ENCODE peak calls at places on chromosomes 1 and 21, in eight cellular contexts. E, P, F, G, T, W, Q and C are unnamed samples.

GRCh38 chr21:24115141-24115540 is 1492.1 kb downstream of the MRPL39 start:
- DNase-seq in P (no peak), F (no peak), G (no peak), Q (no peak), E (no peak), T (no peak), W (no peak), C (no peak)

GRCh38 chr21:28283652-28284490 is 708.8 kb downstream of the LTN1 start:
- DNase-seq in T (no peak), Q (no peak), G (no peak), F (no peak), E (no peak), P (no peak), W (peak), C (no peak)

GRCh38 chr1:247268390-247269045 is 12.6 kb downstream of the VN1R5 start:
- DNase-seq in W (no peak), F (no peak), T (no peak), G (no peak), E (peak), Q (no peak), P (no peak), C (no peak)

GRCh38 chr1:150302907-150303306 is 9.2 kb downstream of the MRPS21 start:
- DNase-seq in F (no peak), W (no peak), E (no peak), P (no peak), G (no peak), T (no peak), Q (no peak), C (no peak)

GRCh38 chr1:69947837-69948236 is 257.5 kb downstream of the LRRC40 start:
- DNase-seq in F (no peak), W (no peak), G (no peak), Q (no peak), E (no peak), P (no peak), T (no peak), C (no peak)

GRCh38 chr1:97441966-97442365 is 478.9 kb downstream of the DPYD start:
- DNase-seq in F (no peak), G (no peak), P (no peak), T (no peak), Q (no peak), E (no peak), W (no peak), C (no peak)

GRCh38 chr1:195899762-195900352 is 708.4 kb downstream of the KCNT2 start:
- DNase-seq in W (no peak), T (no peak), P (no peak), F (no peak), G (peak), Q (no peak), E (no peak), C (peak)

GRCh38 chr1:67988066-67988465 is 62.4 kb downstream of the DIRAS3 start:
- DNase-seq in W (no peak), P (no peak), G (no peak), T (no peak), Q (no peak), E (no peak), F (no peak), C (no peak)

GRCh38 chr1:80542231-80542630 is 1258.5 kb upstream of the ADGRL2 start:
- DNase-seq in W (no peak), F (no peak), Q (no peak), T (no peak), P (no peak), G (no peak), E (no peak), C (no peak)

GRCh38 chr1:35557118-35557610 is at the start of gene KIAA0319L:
- DNase-seq in W (peak), P (peak), F (peak), G (peak), Q (peak), E (peak), T (peak), C (peak)

GRCh38 chr1:162942903-162943567 is 82.1 kb upstream of the CCDC190 start:
- DNase-seq in F (no peak), P (no peak), E (no peak), Q (no peak), G (no peak), T (no peak), W (no peak), C (no peak)

GRCh38 chr21:33915368-33916199 is at the start of gene ATP5PO:
- DNase-seq in E (peak), P (peak), T (peak), Q (peak), F (peak), G (peak), W (peak), C (peak)

GRCh38 chr1:167766538-167766937 is 44.8 kb downstream of the MPZL1 start:
- DNase-seq in E (no peak), Q (no peak), G (no peak), P (no peak), F (no peak), T (no peak), W (no peak), C (no peak)

GRCh38 chr1:247857069-247857985 is at the start of gene TRIM58:
- DNase-seq in F (no peak), T (no peak), G (peak), E (peak), P (no peak), Q (peak), W (no peak), C (peak)

GRCh38 chr1:29200905-29201594 is 19.4 kb upstream of the SRSF4 start:
- DNase-seq in F (no peak), W (no peak), P (no peak), T (no peak), E (no peak), G (no peak), Q (no peak), C (no peak)

GRCh38 chr1:172117800-172118199 is 276.5 kb downstream of the DNM3 start:
- DNase-seq in Q (no peak), P (no peak), W (no peak), G (no peak), F (no peak), E (no peak), T (no peak), C (no peak)

GRCh38 chr21:46621457-46622182 is 13.9 kb upstream of the PRMT2 start:
- DNase-seq in E (no peak), Q (no peak), T (no peak), G (no peak), F (no peak), P (no peak), W (no peak), C (no peak)

GRCh38 chr1:95582746-95583145 is 348.7 kb downstream of the RWDD3 start:
- DNase-seq in T (no peak), W (no peak), P (no peak), E (no peak), G (no peak), F (no peak), Q (no peak), C (no peak)

GRCh38 chr1:179785025-179785424 is 41.9 kb downstream of the FAM163A start:
- DNase-seq in P (no peak), E (no peak), W (no peak), G (no peak), Q (no peak), T (no peak), F (no peak), C (no peak)

GRCh38 chr1:53180226-53180625 is 16.4 kb upstream of the CPT2 start:
- DNase-seq in P (no peak), F (no peak), E (no peak), W (no peak), Q (no peak), T (no peak), G (no peak), C (no peak)

GRCh38 chr1:8397511-8397910 is 79.6 kb downstream of the SLC45A1 start:
- DNase-seq in T (no peak), P (no peak), W (no peak), G (no peak), F (no peak), E (no peak), Q (no peak), C (no peak)

GRCh38 chr21:37548521-37548981 is 182.0 kb downstream of the DYRK1A start:
- DNase-seq in E (no peak), W (no peak), P (no peak), Q (no peak), T (no peak), G (peak), F (no peak), C (peak)

GRCh38 chr1:238621405-238621804 is 730.7 kb upstream of the ZP4 start:
- DNase-seq in E (no peak), W (no peak), F (no peak), Q (no peak), G (no peak), T (no peak), P (no peak), C (no peak)

GRCh38 chr1:110326826-110327225 is 12.4 kb upstream of the RBM15 start:
- DNase-seq in Q (no peak), P (no peak), W (no peak), G (no peak), F (no peak), T (no peak), E (no peak), C (no peak)

GRCh38 chr1:34379911-34380310 is 203.2 kb downstream of the C1orf94 start:
- DNase-seq in G (no peak), Q (no peak), T (no peak), F (no peak), W (no peak), E (no peak), P (no peak), C (no peak)

GRCh38 chr21:45479691-45480675 is 62.3 kb downstream of the SLC19A1 start:
- DNase-seq in P (no peak), F (no peak), Q (no peak), G (no peak), W (no peak), T (no peak), E (no peak), C (no peak)

GRCh38 chr1:147516157-147516917 is 25.0 kb upstream of the BCL9 start:
- DNase-seq in T (no peak), Q (no peak), P (no peak), F (no peak), W (no peak), G (no peak), E (no peak), C (no peak)

GRCh38 chr1:44924835-44925464 is 61.4 kb downstream of the EIF2B3 start:
- DNase-seq in T (peak), F (no peak), P (no peak), E (no peak), Q (no peak), G (peak), W (no peak), C (peak)

GRCh38 chr21:36701912-36702621 is 3.2 kb downstream of the SIM2 start:
- DNase-seq in Q (no peak), P (no peak), T (no peak), G (no peak), F (no peak), E (no peak), W (no peak), C (no peak)

GRCh38 chr1:212461916-212462660 is 29.4 kb downstream of the NENF start:
- DNase-seq in W (no peak), P (no peak), Q (no peak), E (no peak), T (no peak), F (no peak), G (no peak), C (no peak)

GRCh38 chr1:215502081-215502480 is 65.0 kb upstream of the KCTD3 start:
- DNase-seq in Q (no peak), P (no peak), T (no peak), F (no peak), E (no peak), G (no peak), W (no peak), C (no peak)

GRCh38 chr1:55021965-55022546 is 17.3 kb upstream of the PCSK9 start:
- DNase-seq in F (peak), T (peak), Q (peak), P (no peak), G (peak), W (peak), E (peak), C (peak)

GRCh38 chr1:100539836-100540536 is 2.0 kb downstream of the GPR88 start:
- DNase-seq in Q (no peak), P (no peak), T (no peak), E (no peak), W (peak), F (no peak), G (no peak), C (peak)

GRCh38 chr1:36175137-36176095 is 19.5 kb downstream of the MAP7D1 start:
- DNase-seq in T (no peak), W (peak), G (no peak), E (peak), Q (peak), P (no peak), F (no peak), C (peak)

GRCh38 chr1:175319112-175319911 is 126.7 kb upstream of the KIAA0040 start:
- DNase-seq in G (peak), F (peak), Q (peak), E (peak), W (peak), T (peak), P (no peak), C (peak)

GRCh38 chr1:225603538-225604354 is 49.2 kb downstream of the ENAH start:
- DNase-seq in P (no peak), T (peak), G (no peak), Q (no peak), F (no peak), E (no peak), W (no peak), C (no peak)

GRCh38 chr1:44523747-44524146 is 118.7 kb downstream of the RNF220 start:
- DNase-seq in Q (no peak), W (no peak), F (no peak), P (no peak), T (no peak), G (no peak), E (no peak), C (no peak)

GRCh38 chr1:229024528-229025119 is 246.3 kb upstream of the RAB4A start:
- DNase-seq in T (peak), G (peak), E (peak), Q (no peak), F (peak), W (peak), P (no peak), C (peak)

GRCh38 chr21:45456014-45456835 is 51.3 kb downstream of the COL18A1 start:
- DNase-seq in T (no peak), W (no peak), E (no peak), Q (no peak), G (no peak), P (no peak), F (no peak), C (no peak)

GRCh38 chr1:223665592-223666312 is at the start of gene CAPN8:
- DNase-seq in F (no peak), W (peak), E (peak), G (no peak), P (no peak), Q (no peak), T (no peak), C (no peak)
- TF ChIP-seq POLR2A in F (no peak), W (peak), E (no peak), G (no peak), P (no peak), Q (no peak), T (no peak), C (no peak)

GRCh38 chr1:42923367-42924248 is 35.1 kb downstream of the SLC2A1 start:
- DNase-seq in E (no peak), Q (no peak), P (no peak), F (no peak), W (no peak), G (no peak), T (no peak), C (no peak)
- TF ChIP-seq POLR2A in E (no peak), Q (no peak), P (no peak), F (no peak), W (no peak), G (no peak), T (no peak), C (no peak)

GRCh38 chr1:77759090-77760028 is at the start of gene USP33:
- DNase-seq in P (peak), G (peak), Q (peak), E (peak), F (peak), T (peak), W (peak), C (peak)
- TF ChIP-seq POLR2A in P (no peak), G (peak), Q (peak), E (no peak), F (peak), T (peak), W (peak), C (peak)

DNA sequence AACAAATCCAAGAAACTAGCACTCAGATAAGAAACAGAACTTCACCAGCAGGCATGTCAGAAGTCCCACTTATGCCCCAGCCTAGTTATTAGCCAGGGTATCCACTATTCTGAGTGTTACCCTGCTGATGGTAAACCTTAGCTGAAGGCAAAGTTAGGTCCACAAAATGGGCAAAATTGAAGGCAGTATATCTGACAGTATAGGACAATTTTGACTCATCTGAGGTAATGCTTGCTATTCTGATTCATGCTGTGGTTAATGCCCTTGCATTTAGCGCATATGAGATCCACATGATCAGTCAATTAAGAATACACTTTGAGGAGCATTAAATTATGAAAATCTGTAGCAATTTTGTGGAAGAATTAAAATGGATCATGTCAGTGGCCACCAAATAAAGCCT is 15.1 kb downstream of the IFI44 start:
- DNase-seq in F (no peak), P (no peak), G (no peak), T (no peak), E (no peak), W (no peak), Q (no peak), C (no peak)
- TF ChIP-seq POLR2A in F (no peak), P (no peak), G (no peak), T (no peak), E (no peak), W (no peak), Q (no peak), C (no peak)

DNA sequence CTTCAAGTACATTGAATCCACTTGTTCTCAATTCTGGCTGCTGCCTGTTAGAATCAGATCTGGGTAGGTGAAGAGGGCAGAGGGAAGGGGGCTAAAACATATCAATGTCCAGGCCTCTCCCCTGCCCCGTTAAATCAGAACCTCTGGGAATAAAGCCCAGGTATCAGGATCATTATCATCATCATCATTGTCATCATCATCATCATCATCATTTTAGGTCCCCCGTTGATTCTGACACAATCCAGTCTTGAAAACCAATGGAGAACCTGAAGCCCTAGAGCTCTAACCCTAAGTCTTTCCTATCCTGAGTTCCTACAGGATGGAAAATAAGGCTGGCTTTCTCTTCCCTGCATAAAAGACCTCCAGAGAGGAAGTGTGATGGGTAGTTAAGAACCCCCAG is 93.1 kb downstream of the TAS1R2 start:
- DNase-seq in F (no peak), E (no peak), P (no peak), W (no peak), G (no peak), T (no peak), Q (no peak), C (no peak)
- TF ChIP-seq POLR2A in F (no peak), E (no peak), P (no peak), W (no peak), G (no peak), T (no peak), Q (no peak), C (no peak)

GRCh38 chr1:47644216-47644581 is 206.4 kb downstream of the FOXD2 start:
- DNase-seq in F (no peak), Q (no peak), W (no peak), G (no peak), P (no peak), E (no peak), T (no peak), C (no peak)
- TF ChIP-seq POLR2A in F (no peak), Q (no peak), W (no peak), G (no peak), P (no peak), E (no peak), T (no peak), C (no peak)

GRCh38 chr21:43866659-43867331 is 1.8 kb downstream of the AGPAT3 start:
- DNase-seq in G (peak), E (peak), P (no peak), Q (peak), W (peak), F (no peak), T (no peak), C (peak)

GRCh38 chr21:43866233-43866632 is 1.2 kb downstream of the AGPAT3 start:
- DNase-seq in G (peak), E (no peak), W (peak), Q (peak), F (peak), P (no peak), T (peak), C (peak)

GRCh38 chr21:43864806-43865470 is at the start of gene AGPAT3:
- DNase-seq in W (peak), G (peak), Q (peak), T (peak), P (no peak), E (no peak), F (no peak), C (peak)

GRCh38 chr21:43865471-43866181 is 603 bp downstream of the AGPAT3 start:
- DNase-seq in T (peak), P (no peak), W (peak), E (peak), Q (peak), G (peak), F (peak), C (peak)

GRCh38 chr21:43864313-43864805 is 664 bp upstream of the AGPAT3 start:
- DNase-seq in Q (peak), W (peak), E (peak), G (peak), P (no peak), T (peak), F (peak), C (peak)
- TF ChIP-seq POLR2A in Q (no peak), W (peak), E (no peak), G (peak), P (no peak), T (no peak), F (no peak), C (peak)

GRCh38 chr1:31955917-31956736 is 18.0 kb upstream of the PTP4A2 start:
- DNase-seq in P (peak), W (peak), Q (no peak), G (peak), T (peak), E (peak), F (peak), C (peak)
- TF ChIP-seq POLR2A in P (no peak), W (no peak), Q (peak), G (peak), T (peak), E (no peak), F (no peak), C (peak)

GRCh38 chr1:156194300-156194652 is 372 bp downstream of the SLC25A44 start:
- DNase-seq in Q (no peak), P (no peak), F (no peak), E (no peak), W (no peak), T (no peak), G (no peak), C (no peak)

GRCh38 chr1:156193208-156193487 is 756 bp upstream of the SLC25A44 start:
- DNase-seq in G (peak), Q (no peak), E (no peak), W (no peak), F (no peak), T (no peak), P (no peak), C (no peak)

GRCh38 chr1:156195853-156196252 is 1.9 kb downstream of the SLC25A44 start:
- DNase-seq in Q (no peak), F (no peak), G (no peak), W (no peak), E (no peak), T (no peak), P (no peak), C (no peak)

GRCh38 chr1:156191292-156191954 is 2.5 kb upstream of the SLC25A44 start:
- DNase-seq in F (no peak), W (no peak), P (no peak), G (no peak), Q (no peak), E (no peak), T (no peak), C (peak)

DNA sequence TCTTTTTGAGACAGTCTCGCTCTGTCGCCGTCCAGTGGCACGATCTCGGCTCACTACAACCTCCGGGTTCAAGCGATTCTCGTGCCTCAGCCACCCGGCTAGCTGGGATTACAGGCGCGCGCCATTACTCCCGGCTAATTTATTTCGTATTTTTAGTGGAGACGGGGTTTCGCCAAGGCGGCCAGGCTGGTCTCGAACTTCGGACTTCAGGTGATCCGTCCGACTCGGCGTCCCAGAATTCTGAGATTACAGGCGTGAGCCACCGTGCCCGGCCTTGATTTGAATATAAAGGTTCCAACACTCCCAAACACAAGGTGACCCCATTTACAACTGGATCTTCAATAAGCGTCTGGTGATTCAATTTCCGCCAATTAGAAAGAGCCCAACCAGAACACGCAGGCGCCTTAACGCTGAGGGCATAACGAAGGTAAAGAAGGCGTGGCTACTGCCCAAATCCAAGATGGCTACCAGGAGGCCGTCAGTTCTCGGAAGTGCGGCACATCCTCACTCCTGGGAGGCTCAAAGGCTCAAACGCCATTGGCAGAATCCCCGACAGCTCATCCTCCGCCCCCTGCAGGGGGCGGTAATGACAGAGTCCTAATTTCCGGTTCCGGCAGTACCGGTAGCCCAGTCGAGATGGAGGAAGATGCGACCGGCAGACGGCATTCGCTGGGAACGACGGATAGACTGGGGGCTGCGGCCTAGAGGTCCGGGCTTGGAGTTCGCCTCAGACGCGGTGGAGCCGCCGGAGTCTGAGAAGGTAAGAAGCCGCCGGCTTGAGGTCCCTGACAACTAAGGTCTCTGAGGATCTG is at the start of gene SLC25A44:
- DNase-seq in P (peak), F (peak), Q (peak), W (peak), G (peak), T (peak), E (peak), C (peak)
- TF ChIP-seq POLR2A in P (no peak), F (peak), Q (peak), W (peak), G (peak), T (peak), E (no peak), C (peak)